ENCODE peak calls at places on chromosomes 6 and 20, in eight cellular contexts. A, Y, T, X, V, R, J and M are unnamed samples.

GRCh38 chr20:11917663-11918062 is at the start of gene BTBD3:
- DNase-seq in Y (peak; percentile 4), V (no peak), A (no peak), J (peak; percentile 33), T (no peak), R (no peak), X (peak; percentile 30), M (peak; percentile 21)

GRCh38 chr6:89430563-89430962 is 2.4 kb upstream of the ANKRD6 start:
- DNase-seq in T (no peak), R (no peak), Y (no peak), J (no peak), A (no peak), V (no peak), X (peak; percentile 63), M (no peak)

GRCh38 chr6:100420711-100421110 is 44.0 kb downstream of the SIM1 start:
- DNase-seq in T (no peak), J (no peak), V (peak; percentile 60), X (no peak), A (no peak), R (no peak), Y (no peak), M (no peak)

GRCh38 chr20:37290158-37290810 is 829 bp downstream of the MANBAL start:
- DNase-seq in X (no peak), Y (no peak), R (no peak), V (no peak), J (no peak), A (no peak), T (no peak), M (no peak)

GRCh38 chr6:144252289-144252688 is 32.8 kb upstream of the UTRN start:
- DNase-seq in Y (no peak), X (no peak), V (no peak), J (no peak), R (no peak), A (no peak), T (no peak), M (no peak)

GRCh38 chr6:11738681-11739375 is 39.8 kb downstream of the ADTRP start:
- DNase-seq in V (no peak), T (no peak), J (no peak), X (no peak), A (no peak), Y (no peak), R (no peak), M (no peak)

GRCh38 chr6:132812756-132813172 is 1.6 kb upstream of the RPS12 start:
- DNase-seq in R (no peak), X (no peak), V (no peak), T (no peak), Y (peak; percentile 38), J (no peak), A (no peak), M (no peak)

GRCh38 chr20:57383447-57384347 is 7.5 kb upstream of the RBM38 start:
- DNase-seq in X (no peak), T (no peak), J (no peak), R (no peak), Y (no peak), V (no peak), A (no peak), M (no peak)

GRCh38 chr20:38343107-38343797 is 3.0 kb upstream of the LBP start:
- DNase-seq in T (no peak), J (peak; percentile 42), X (no peak), V (no peak), R (no peak), Y (no peak), A (no peak), M (no peak)

GRCh38 chr6:14026831-14027539 is 90.6 kb upstream of the CD83 start:
- DNase-seq in A (no peak), X (no peak), V (no peak), J (no peak), T (no peak), R (no peak), Y (no peak), M (no peak)

GRCh38 chr6:117817992-117818391 is 89.1 kb upstream of the SLC35F1 start:
- DNase-seq in V (no peak), Y (no peak), A (no peak), T (no peak), J (no peak), X (no peak), R (no peak), M (no peak)

GRCh38 chr6:170434114-170434820 is 118.8 kb downstream of the PSMB1 start:
- DNase-seq in X (peak; percentile 41), R (no peak), T (no peak), Y (no peak), J (no peak), A (no peak), V (no peak), M (no peak)

GRCh38 chr20:24657211-24657610 is 187.8 kb downstream of the SYNDIG1 start:
- DNase-seq in T (peak; percentile 78), V (no peak), R (no peak), X (no peak), Y (no peak), A (no peak), J (peak; percentile 46), M (peak; percentile 64)

GRCh38 chr20:46213946-46214830 is 94.1 kb downstream of the CDH22 start:
- DNase-seq in X (no peak), R (no peak), A (peak; percentile 52), Y (no peak), V (no peak), T (no peak), J (peak; percentile 88), M (peak; percentile 58)

GRCh38 chr6:152573762-152574161 is 63.4 kb downstream of the SYNE1 start:
- DNase-seq in R (no peak), J (no peak), T (no peak), Y (no peak), V (no peak), X (no peak), A (no peak), M (no peak)

GRCh38 chr6:31116661-31117385 is 2.2 kb downstream of the PSORS1C1 start:
- DNase-seq in Y (no peak), R (no peak), V (no peak), A (no peak), T (no peak), J (peak; percentile 58), X (no peak), M (no peak)

GRCh38 chr20:62409935-62410741 is 3.1 kb upstream of the CABLES2 start:
- DNase-seq in T (peak; percentile 69), V (no peak), R (peak; percentile 60), A (peak; percentile 66), J (no peak), Y (peak; percentile 23), X (peak; percentile 80), M (peak; percentile 56)